ENCODE peak calls at places on chromosomes 4 and X, in eight cellular contexts. X, V, Z, G, J, P, C and I are unnamed samples.

GRCh38 chrX:10087391-10087790 is 69.4 kb upstream of the CLCN4 start:
- DNase-seq in X (no peak), V (no peak), Z (no peak), G (no peak), J (no peak), P (no peak), C (no peak), I (no peak)

GRCh38 chr4:88709989-88710388 is 12.4 kb upstream of the NAP1L5 start:
- DNase-seq in X (no peak), V (no peak), Z (no peak), G (no peak), J (no peak), P (no peak), C (no peak), I (no peak)

GRCh38 chrX:134801267-134801666 is 143.0 kb upstream of the PLAC1 start:
- DNase-seq in X (no peak), V (peak; percentile 32), Z (no peak), G (no peak), J (no peak), P (no peak), C (peak; percentile 18), I (no peak)

GRCh38 chr4:721261-722171 is 15.9 kb downstream of the PCGF3 start:
- DNase-seq in X (no peak), V (no peak), Z (no peak), G (no peak), J (no peak), P (no peak), C (no peak), I (no peak)

GRCh38 chr4:583820-584219 is 7.7 kb upstream of the TMEM271 start:
- DNase-seq in X (no peak), V (no peak), Z (no peak), G (no peak), J (no peak), P (no peak), C (no peak), I (no peak)

GRCh38 chrX:153598541-153599191 is at the start of gene CCNQ:
- DNase-seq in X (no peak), V (peak; percentile 10), Z (peak; percentile 16), G (no peak), J (no peak), P (no peak), C (peak; percentile 15), I (no peak)

GRCh38 chrX:44651347-44651746 is 108.7 kb upstream of the FUNDC1 start:
- DNase-seq in X (no peak), V (no peak), Z (no peak), G (no peak), J (no peak), P (no peak), C (no peak), I (no peak)

GRCh38 chrX:68504237-68504636 is 5.4 kb downstream of the YIPF6 start:
- DNase-seq in X (no peak), V (peak; percentile 93), Z (peak; percentile 38), G (no peak), J (no peak), P (no peak), C (peak; percentile 39), I (no peak)

GRCh38 chr4:2354760-2355159 is 63.7 kb downstream of the ZFYVE28 start:
- DNase-seq in X (no peak), V (no peak), Z (no peak), G (no peak), J (no peak), P (peak; percentile 40), C (no peak), I (no peak)

GRCh38 chr4:24112466-24112865 is 222.6 kb upstream of the PPARGC1A start:
- DNase-seq in X (no peak), V (peak; percentile 15), Z (no peak), G (no peak), J (no peak), P (no peak), C (no peak), I (no peak)

GRCh38 chr4:168643083-168643795 is 146.4 kb downstream of the PALLD start:
- DNase-seq in X (no peak), V (no peak), Z (peak; percentile 72), G (no peak), J (no peak), P (no peak), C (peak; percentile 60), I (no peak)